ENCODE peak calls at places on chromosomes 16 and 17, in seven cellular contexts. Z is H1, E is H9, X is mesenchymal stem cell, G is IMR-90, J is mesendoderm, W is trophoblast cell. U is an unnamed sample.

GRCh38 chr16:56986361-56986760 is 3.0 kb upstream of the NLRC5 start:
- DNase-seq in G (no peak), E (no peak), X (no peak), J (no peak), Z (no peak), W (no peak), U (no peak)

GRCh38 chr16:30532285-30533145 is 2.1 kb downstream of the ZNF747 start:
- DNase-seq in E (no peak), W (no peak), X (no peak), Z (no peak), G (no peak), J (no peak), U (no peak)

GRCh38 chr16:81597079-81597658 is 152.6 kb downstream of the CMIP start:
- DNase-seq in G (no peak), W (no peak), Z (no peak), J (no peak), E (no peak), X (no peak), U (no peak)

GRCh38 chr17:58899191-58899590 is 143.5 kb downstream of the PPM1E start:
- DNase-seq in Z (no peak), J (no peak), G (no peak), X (no peak), E (no peak), W (no peak), U (no peak)

GRCh38 chr17:66255112-66255511 is 25.9 kb upstream of the APOH start:
- DNase-seq in J (peak; percentile 72), X (peak; percentile 83), E (no peak), Z (no peak), G (peak; percentile 83), W (peak; percentile 19), U (peak; percentile 37)

GRCh38 chr16:65532218-65532617 is 410.4 kb upstream of the CDH11 start:
- DNase-seq in J (no peak), W (no peak), Z (no peak), X (no peak), G (no peak), E (no peak), U (no peak)

GRCh38 chr17:71922439-71922838 is 198.4 kb upstream of the SOX9 start:
- DNase-seq in J (peak; percentile 92), G (peak; percentile 85), X (peak; percentile 77), Z (no peak), W (peak; percentile 61), E (no peak), U (no peak)

GRCh38 chr16:50234771-50235556 is 31.4 kb upstream of the ADCY7 start:
- DNase-seq in W (peak; percentile 64), E (no peak), G (peak; percentile 67), Z (no peak), J (no peak), X (no peak), U (no peak)

GRCh38 chr17:40343126-40344119 is 21.1 kb downstream of the GJD3 start:
- DNase-seq in Z (no peak), E (no peak), G (no peak), J (no peak), X (no peak), W (no peak), U (no peak)

GRCh38 chr17:43673516-43674323 is 12.0 kb upstream of the MEOX1 start:
- DNase-seq in Z (peak; percentile 93), W (peak; percentile 67), X (peak; percentile 69), G (peak; percentile 60), E (peak; percentile 84), J (peak; percentile 67), U (peak; percentile 69)

GRCh38 chr16:71430744-71431143 is 11.1 kb downstream of the TLE7 start:
- DNase-seq in E (no peak), G (no peak), W (no peak), Z (no peak), J (peak; percentile 59), X (no peak), U (no peak)

GRCh38 chr16:81513204-81514040 is 68.8 kb downstream of the CMIP start:
- DNase-seq in Z (peak; percentile 63), W (peak; percentile 78), G (no peak), J (peak; percentile 89), E (peak; percentile 71), X (peak; percentile 49), U (no peak)

GRCh38 chr17:73493212-73493814 is 150.9 kb downstream of the SDK2 start:
- DNase-seq in Z (no peak), J (peak; percentile 89), E (peak; percentile 86), X (no peak), W (no peak), G (no peak), U (no peak)

GRCh38 chr16:66923866-66924265 is 1.5 kb downstream of the RRAD start:
- DNase-seq in G (no peak), X (no peak), W (no peak), E (no peak), Z (no peak), J (no peak), U (no peak)

GRCh38 chr17:9239821-9240658 is 218.7 kb downstream of the NTN1 start:
- DNase-seq in W (peak; percentile 71), Z (peak; percentile 71), G (peak; percentile 39), E (peak; percentile 83), J (peak; percentile 76), X (peak; percentile 79), U (peak; percentile 46)

GRCh38 chr17:46787478-46787877 is 31.0 kb downstream of the WNT3 start:
- DNase-seq in X (no peak), E (no peak), Z (no peak), J (no peak), G (no peak), W (no peak), U (no peak)

GRCh38 chr17:68709995-68710780 is 109.0 kb upstream of the FAM20A start:
- DNase-seq in G (peak; percentile 76), J (peak; percentile 31), X (peak; percentile 50), E (no peak), Z (no peak), W (peak; percentile 53), U (no peak)

GRCh38 chr16:55899857-55900256 is 24.7 kb upstream of the CES5A start:
- DNase-seq in J (no peak), Z (no peak), E (peak; percentile 4), G (no peak), X (no peak), W (no peak), U (no peak)

GRCh38 chr17:45904886-45905285 is 10.5 kb downstream of the MAPT start:
- DNase-seq in J (no peak), E (no peak), G (no peak), Z (no peak), W (no peak), X (no peak), U (no peak)

GRCh38 chr17:61309857-61310256 is 89.8 kb upstream of the TBX2 start:
- DNase-seq in W (peak; percentile 25), E (no peak), J (no peak), Z (no peak), X (peak; percentile 87), G (peak; percentile 92), U (no peak)

GRCh38 chr17:57121308-57122042 is 36.4 kb downstream of the AKAP1 start:
- DNase-seq in X (peak; percentile 57), G (peak; percentile 36), W (no peak), J (peak; percentile 71), E (peak; percentile 72), Z (no peak), U (peak; percentile 51)

GRCh38 chr17:7886227-7887037 is 2.2 kb upstream of the CHD3 start:
- DNase-seq in W (no peak), Z (peak; percentile 59), X (peak; percentile 61), J (peak; percentile 61), E (peak; percentile 69), G (peak; percentile 7), U (peak; percentile 29)

GRCh38 chr17:79922161-79922569 is 82.9 kb upstream of the CBX4 start:
- DNase-seq in E (no peak), X (no peak), J (no peak), G (no peak), W (no peak), Z (no peak), U (no peak)

GRCh38 chr17:79851461-79851817 is 12.2 kb upstream of the CBX4 start:
- DNase-seq in G (no peak), Z (no peak), W (no peak), E (no peak), X (no peak), J (no peak), U (no peak)

GRCh38 chr16:87424260-87424659 is 32.1 kb downstream of the MAP1LC3B start:
- DNase-seq in W (no peak), G (no peak), X (no peak), Z (no peak), E (no peak), J (no peak), U (no peak)

GRCh38 chr17:82864721-82865240 is 25.0 kb upstream of the ZNF750 start:
- DNase-seq in W (no peak), Z (no peak), E (no peak), J (no peak), G (no peak), X (no peak), U (no peak)

GRCh38 chr17:45316271-45317112 is at the start of gene MAP3K14:
- DNase-seq in J (peak; percentile 79), G (peak; percentile 64), E (peak; percentile 65), Z (peak; percentile 80), X (peak; percentile 83), W (peak; percentile 40), U (no peak)

GRCh38 chr17:64504769-64505319 is 1.2 kb downstream of the DDX5 start:
- DNase-seq in G (peak; percentile 75), Z (no peak), J (peak; percentile 37), W (no peak), X (peak; percentile 73), E (no peak), U (no peak)
- H3K4ac ChIP-seq in G (peak overlapping the region; percentile 61), Z (peak overlapping the region; percentile 2), J (no peak overlapping the region), W (peak overlapping the region; percentile 97), X (no peak overlapping the region), E (no peak overlapping the region), U (no peak overlapping the region)

DNA sequence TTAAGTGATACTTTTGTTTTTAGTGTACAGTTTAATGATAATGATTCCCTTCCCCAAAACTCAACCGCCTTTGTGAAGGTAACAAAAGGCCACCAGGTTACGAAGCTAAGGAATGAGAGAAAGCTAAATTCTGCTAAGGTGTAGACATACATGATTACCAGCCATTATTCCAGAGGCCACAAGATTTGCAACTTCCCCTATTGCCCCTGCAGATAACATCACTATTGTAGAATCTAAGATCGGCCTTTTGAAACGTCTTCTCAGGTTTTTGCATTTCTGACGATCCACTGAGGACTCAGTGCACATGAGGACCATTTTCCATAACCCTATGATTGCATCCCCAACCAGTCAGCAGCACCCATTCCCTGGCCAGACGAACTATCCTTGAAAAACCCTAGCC is 33.9 kb upstream of the SNN start:
- DNase-seq in Z (no peak), E (no peak), G (no peak), J (no peak), W (peak; percentile 64), X (no peak), U (no peak)
- H3K4ac ChIP-seq in Z (no peak overlapping the region), E (no peak overlapping the region), G (peak overlapping the region; percentile 99), J (no peak overlapping the region), W (no peak overlapping the region), X (no peak overlapping the region), U (no peak overlapping the region)

DNA sequence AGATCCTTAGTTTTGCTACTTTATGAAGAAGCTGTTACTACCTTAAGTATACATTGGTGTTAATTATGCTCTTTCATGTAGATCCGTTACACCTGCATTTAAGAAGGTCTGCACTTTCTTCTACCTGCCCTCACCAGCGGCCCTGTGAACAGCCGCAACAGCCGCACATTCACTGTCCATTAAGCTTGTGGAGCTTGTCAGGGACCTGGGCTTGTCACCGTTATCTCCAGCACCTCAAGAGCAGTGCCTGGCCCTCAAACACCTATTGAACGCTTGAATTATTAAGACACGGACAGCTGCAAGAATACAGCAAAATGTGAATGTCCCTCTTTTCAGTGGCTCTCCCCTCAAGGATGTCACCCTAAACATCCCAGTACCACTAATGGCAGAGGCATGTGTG is 3.0 kb upstream of the MXRA7 start:
- DNase-seq in X (no peak), W (no peak), Z (no peak), E (no peak), G (no peak), J (no peak), U (no peak)
- H3K4ac ChIP-seq in X (no peak overlapping the region), W (no peak overlapping the region), Z (no peak overlapping the region), E (no peak overlapping the region), G (no peak overlapping the region), J (no peak overlapping the region), U (no peak overlapping the region)

GRCh38 chr16:89949121-89949742 is 677 bp downstream of the DEF8 start:
- DNase-seq in X (no peak), E (no peak), W (no peak), Z (no peak), G (no peak), J (no peak), U (no peak)
- H3K4ac ChIP-seq in X (peak overlapping the region; percentile 81), E (no peak overlapping the region), W (no peak overlapping the region), Z (no peak overlapping the region), G (no peak overlapping the region), J (no peak overlapping the region), U (no peak overlapping the region)

U was measured in neuronal stem cell.